ENCODE peak calls at places on chromosomes 6 and 20, in seven cellular contexts. N, F, H, L, A, S and I are unnamed samples.

GRCh38 chr6:46491789-46492547 is 719 bp upstream of the RCAN2 start:
- DNase-seq in H (no peak), S (peak), A (no peak), N (peak), L (peak), F (peak), I (peak)

GRCh38 chr20:39825950-39826349 is 863.1 kb downstream of the MAFB start:
- DNase-seq in A (no peak), H (no peak), F (no peak), N (no peak), S (peak), L (no peak), I (no peak)

GRCh38 chr6:4134841-4135664 is at the start of gene ECI2:
- DNase-seq in L (peak), S (peak), F (peak), N (peak), H (peak), A (peak), I (peak)

GRCh38 chr6:85459224-85459901 is 9.5 kb downstream of the NT5E start:
- DNase-seq in H (no peak), A (no peak), N (no peak), L (no peak), S (no peak), F (no peak), I (no peak)

GRCh38 chr6:39934060-39934757 is at the start of gene MOCS1:
- DNase-seq in H (no peak), A (no peak), S (peak), N (peak), F (peak), L (peak), I (peak)

GRCh38 chr6:35900448-35900847 is 20.4 kb downstream of the SRPK1 start:
- DNase-seq in L (no peak), N (no peak), A (no peak), F (no peak), S (no peak), H (no peak), I (no peak)

GRCh38 chr6:38158762-38159350 is 339.3 kb downstream of the ZFAND3 start:
- DNase-seq in F (no peak), H (peak), N (no peak), S (no peak), L (no peak), A (no peak), I (no peak)

GRCh38 chr20:6533321-6533720 is 234.2 kb upstream of the BMP2 start:
- DNase-seq in N (no peak), F (no peak), A (no peak), L (peak), S (no peak), H (no peak), I (no peak)

GRCh38 chr6:105036371-105036770 is 79.5 kb downstream of the LIN28B start:
- DNase-seq in S (no peak), A (no peak), L (no peak), H (no peak), F (no peak), N (no peak), I (no peak)

GRCh38 chr6:140602843-140603242 is 1228.4 kb upstream of the CITED2 start:
- DNase-seq in N (no peak), L (no peak), H (no peak), F (no peak), S (no peak), A (no peak), I (no peak)

GRCh38 chr6:70312165-70312564 is 9.3 kb upstream of the COL9A1 start:
- DNase-seq in H (no peak), L (no peak), S (no peak), A (no peak), N (no peak), F (no peak), I (no peak)

GRCh38 chr6:2222275-2222842 is 23.0 kb downstream of the GMDS start:
- DNase-seq in L (peak), N (no peak), A (no peak), S (no peak), H (no peak), F (no peak), I (no peak)

GRCh38 chr6:34391023-34391485 is 1.4 kb downstream of the NUDT3 start:
- DNase-seq in L (peak), N (no peak), A (peak), H (no peak), S (peak), F (peak), I (no peak)

GRCh38 chr20:51767018-51767866 is 948 bp downstream of the ATP9A start:
- DNase-seq in H (peak), F (peak), N (peak), S (peak), A (no peak), L (peak), I (peak)

GRCh38 chr20:33423141-33423834 is 20.3 kb downstream of the SNTA1 start:
- DNase-seq in A (no peak), L (no peak), S (no peak), N (no peak), F (peak), H (no peak), I (no peak)

GRCh38 chr6:170026272-170027110 is 264.4 kb downstream of the DLL1 start:
- DNase-seq in H (peak), N (no peak), F (no peak), A (no peak), S (no peak), L (peak), I (peak)

GRCh38 chr6:43013020-43013842 is 515 bp downstream of the MEA1 start:
- DNase-seq in S (no peak), N (no peak), A (peak), H (no peak), L (peak), F (no peak), I (no peak)

GRCh38 chr6:11535801-11536230 is 1.7 kb upstream of the TMEM170B start:
- DNase-seq in H (no peak), A (peak), S (no peak), N (no peak), F (no peak), L (no peak), I (no peak)

GRCh38 chr6:40885139-40885774 is 153.8 kb downstream of the UNC5CL start:
- DNase-seq in H (no peak), L (no peak), N (no peak), S (no peak), F (no peak), A (no peak), I (no peak)

GRCh38 chr6:116954938-116955337 is 77.9 kb downstream of the RFX6 start:
- DNase-seq in H (no peak), A (no peak), F (no peak), L (no peak), S (no peak), N (no peak), I (no peak)

GRCh38 chr20:64077876-64078551 is 1.3 kb downstream of the RGS19 start:
- DNase-seq in N (no peak), A (peak), L (no peak), F (no peak), H (peak), S (peak), I (no peak)

GRCh38 chr6:20877008-20877937 is 343.0 kb downstream of the CDKAL1 start:
- DNase-seq in S (peak), A (no peak), N (no peak), F (no peak), L (no peak), H (no peak), I (peak)

GRCh38 chr6:132512342-132512637 is 626 bp downstream of the STX7 start:
- DNase-seq in F (no peak), A (peak), H (no peak), S (no peak), N (no peak), L (no peak), I (no peak)

GRCh38 chr6:96016781-96017180 is 1.0 kb downstream of the FUT9 start:
- DNase-seq in N (no peak), A (no peak), L (no peak), H (no peak), S (no peak), F (no peak), I (no peak)

GRCh38 chr20:3239026-3239866 is at the start of gene SLC4A11:
- DNase-seq in L (peak), A (peak), H (peak), N (peak), F (peak), S (peak), I (peak)

GRCh38 chr20:19254956-19255355 is 42.5 kb downstream of the SLC24A3 start:
- DNase-seq in F (no peak), H (no peak), L (peak), S (no peak), A (no peak), N (no peak), I (no peak)

GRCh38 chr6:5772634-5773230 is 234.0 kb downstream of the NRN1 start:
- DNase-seq in S (no peak), F (no peak), N (no peak), H (no peak), A (no peak), L (no peak), I (no peak)